ENCODE peak calls at places on chromosome 5, in five cellular contexts. K is hepatocyte, M is lung, C is NCI-H774, A is activated T-cell treated with anti-CD3 and anti-CD28 coated beads for 1 hour. I is an unnamed sample.

GRCh38 chr5:17219431-17219830 is 2.0 kb downstream of the BASP1 start:
- DNase-seq in K (no peak), M (no peak), C (no peak), A (no peak), I (no peak)

GRCh38 chr5:141031006-141031405 is 20.2 kb upstream of the PCDHB1 start:
- DNase-seq in K (no peak), M (no peak), C (no peak), A (no peak), I (no peak)

GRCh38 chr5:134083517-134083916 is 31.0 kb upstream of the TCF7 start:
- DNase-seq in K (no peak), M (no peak), C (no peak), A (no peak), I (peak; percentile 59)

GRCh38 chr5:118701796-118702195 is 286.6 kb downstream of the DTWD2 start:
- DNase-seq in K (no peak), M (no peak), C (no peak), A (no peak), I (no peak)

GRCh38 chr5:165209101-165209727 is 1703.8 kb downstream of the MAT2B start:
- DNase-seq in K (peak; percentile 46), M (no peak), C (no peak), A (no peak), I (no peak)

GRCh38 chr5:54835642-54836041 is 149.8 kb downstream of the ESM1 start:
- DNase-seq in K (peak; percentile 28), M (no peak), C (no peak), A (no peak), I (no peak)

GRCh38 chr5:139668064-139668880 is 20.1 kb downstream of the CXXC5 start:
- DNase-seq in K (peak; percentile 35), M (no peak), C (no peak), A (no peak), I (peak; percentile 86)

GRCh38 chr5:652023-652515 is 39.9 kb downstream of the CEP72 start:
- DNase-seq in K (no peak), M (no peak), C (no peak), A (no peak), I (no peak)

GRCh38 chr5:71601222-71602026 is 14.3 kb downstream of the MCCC2 start:
- DNase-seq in K (peak; percentile 77), M (peak; percentile 51), C (no peak), A (peak; percentile 55), I (peak; percentile 86)

GRCh38 chr5:51347704-51348103 is 35.5 kb upstream of the ISL1 start:
- DNase-seq in K (no peak), M (no peak), C (no peak), A (no peak), I (no peak)

GRCh38 chr5:179833056-179833708 is 12.5 kb downstream of the SQSTM1 start:
- DNase-seq in K (no peak), M (no peak), C (no peak), A (no peak), I (no peak)

GRCh38 chr5:163938595-163938994 is 433.2 kb downstream of the MAT2B start:
- DNase-seq in K (peak; percentile 47), M (no peak), C (no peak), A (no peak), I (no peak)

GRCh38 chr5:23506329-23507236 is 826 bp upstream of the PRDM9 start:
- DNase-seq in K (peak; percentile 26), M (no peak), C (peak; percentile 78), A (no peak), I (peak; percentile 74)

GRCh38 chr5:172721455-172722308 is 49.3 kb downstream of the DUSP1 start:
- DNase-seq in K (no peak), M (no peak), C (no peak), A (no peak), I (no peak)

GRCh38 chr5:154782812-154783592 is 27.8 kb downstream of the LARP1 start:
- DNase-seq in K (no peak), M (no peak), C (no peak), A (no peak), I (no peak)

GRCh38 chr5:108801776-108802175 is 54.1 kb downstream of the FER start:
- DNase-seq in K (no peak), M (no peak), C (no peak), A (no peak), I (no peak)

GRCh38 chr5:65137631-65138030 is 344.1 kb downstream of the ADAMTS6 start:
- DNase-seq in K (peak; percentile 33), M (no peak), C (no peak), A (no peak), I (no peak)

GRCh38 chr5:96324708-96325107 is 108.3 kb downstream of the PCSK1 start:
- DNase-seq in K (no peak), M (no peak), C (no peak), A (no peak), I (no peak)

GRCh38 chr5:14730881-14731280 is 66.4 kb downstream of the OTULIN start:
- DNase-seq in K (no peak), M (no peak), C (no peak), A (no peak), I (no peak)

GRCh38 chr5:61974680-61975079 is 331.3 kb upstream of the KIF2A start:
- DNase-seq in K (no peak), M (no peak), C (no peak), A (no peak), I (no peak)

GRCh38 chr5:42689391-42689790 is 67.2 kb upstream of the CCDC152 start:
- DNase-seq in K (peak; percentile 5), M (no peak), C (no peak), A (no peak), I (peak; percentile 72)

GRCh38 chr5:1293416-1293996 is 1.4 kb downstream of the TERT start:
- DNase-seq in K (peak; percentile 2), M (no peak), C (no peak), A (no peak), I (no peak)

GRCh38 chr5:45795458-45795857 is 99.3 kb upstream of the HCN1 start:
- DNase-seq in K (no peak), M (no peak), C (no peak), A (no peak), I (no peak)

GRCh38 chr5:54514269-54514668 is 3.3 kb upstream of the SNX18 start:
- DNase-seq in K (no peak), M (no peak), C (no peak), A (no peak), I (no peak)

GRCh38 chr5:56002303-56002702 is 7.5 kb upstream of the IL6ST start:
- DNase-seq in K (no peak), M (no peak), C (no peak), A (no peak), I (no peak)

GRCh38 chr5:177447066-177447610 is 524 bp downstream of the PRR7 start:
- DNase-seq in K (peak; percentile 83), M (no peak), C (peak; percentile 56), A (peak; percentile 61), I (peak; percentile 76)

GRCh38 chr5:129904102-129904666 is at the start of gene CHSY3:
- DNase-seq in K (peak; percentile 93), M (peak; percentile 85), C (peak; percentile 86), A (no peak), I (peak; percentile 94)

GRCh38 chr5:14503681-14504331 is 77.8 kb upstream of the OTULINL start:
- DNase-seq in K (no peak), M (no peak), C (no peak), A (no peak), I (no peak)

GRCh38 chr5:146042628-146043279 is 62.6 kb downstream of the PLAC8L1 start:
- DNase-seq in K (no peak), M (no peak), C (no peak), A (no peak), I (no peak)

GRCh38 chr5:107090471-107090870 is 580.3 kb downstream of the EFNA5 start:
- DNase-seq in K (peak; percentile 22), M (no peak), C (no peak), A (no peak), I (no peak)

GRCh38 chr5:14174235-14174636 is 31.1 kb downstream of the TRIO start:
- DNase-seq in K (no peak), M (no peak), C (no peak), A (no peak), I (peak; percentile 94)

GRCh38 chr5:6734243-6734695 is 21.0 kb downstream of the TENT4A start:
- DNase-seq in K (no peak), M (no peak), C (no peak), A (no peak), I (no peak)

GRCh38 chr5:78109891-78110324 is 184.6 kb downstream of the AP3B1 start:
- DNase-seq in K (no peak), M (no peak), C (no peak), A (no peak), I (no peak)

GRCh38 chr5:148382961-148383360 is 797 bp upstream of the FBXO38 start:
- DNase-seq in K (no peak), M (no peak), C (no peak), A (no peak), I (no peak)

GRCh38 chr5:152938630-152939029 is 533.6 kb upstream of the NMUR2 start:
- DNase-seq in K (no peak), M (no peak), C (no peak), A (no peak), I (no peak)

GRCh38 chr5:172508471-172509404 is 54.4 kb upstream of the SH3PXD2B start:
- DNase-seq in K (no peak), M (peak; percentile 11), C (no peak), A (no peak), I (peak; percentile 16)

GRCh38 chr5:177378884-177379883 is 5.0 kb upstream of the SLC34A1 start:
- DNase-seq in K (peak; percentile 83), M (no peak), C (no peak), A (no peak), I (peak; percentile 68)

GRCh38 chr5:446066-446725 is 3.2 kb downstream of the EXOC3 start:
- DNase-seq in K (no peak), M (no peak), C (no peak), A (no peak), I (no peak)

GRCh38 chr5:171223927-171224326 is 85.1 kb upstream of the TLX3 start:
- DNase-seq in K (no peak), M (no peak), C (no peak), A (no peak), I (no peak)

I was measured in islet precursor cell.